ENCODE peak calls at places on chromosomes 11 and 22, in seven cellular contexts. One of them, this sample, is unnamed.
A peak's percentile ranks its signal among the peaks of the same experiment; 100 is the strongest.

GRCh38 chr11:36306888-36307287 is 10.8 kb downstream of the PRR5L start:
- DNase-seq in stomach: no peak
- DNase-seq in kidney: no peak
- DNase-seq in naive thymus-derived CD4-positive, alpha-beta T cell: no peak
- DNase-seq in endothelial cell of umbilical vein: no peak
- DNase-seq in adipocyte: peak; percentile 91
- DNase-seq in aorta: no peak
- DNase-seq in this sample: no peak

GRCh38 chr11:2522636-2523255 is 77.9 kb downstream of the KCNQ1 start:
- DNase-seq in stomach: peak; percentile 20
- DNase-seq in kidney: peak; percentile 57
- DNase-seq in naive thymus-derived CD4-positive, alpha-beta T cell: no peak
- DNase-seq in endothelial cell of umbilical vein: no peak
- DNase-seq in adipocyte: no peak
- DNase-seq in aorta: peak; percentile 37
- DNase-seq in this sample: peak; percentile 58

GRCh38 chr22:50530280-50530856 is 556 bp upstream of the TYMP start:
- DNase-seq in stomach: peak; percentile 91
- DNase-seq in kidney: no peak
- DNase-seq in naive thymus-derived CD4-positive, alpha-beta T cell: no peak
- DNase-seq in endothelial cell of umbilical vein: no peak
- DNase-seq in adipocyte: peak; percentile 73
- DNase-seq in aorta: peak; percentile 95
- DNase-seq in this sample: peak; percentile 97

GRCh38 chr11:1163911-1164735 is 6.4 kb downstream of the MUC5AC start:
- DNase-seq in stomach: peak; percentile 25
- DNase-seq in kidney: peak; percentile 62
- DNase-seq in naive thymus-derived CD4-positive, alpha-beta T cell: no peak
- DNase-seq in endothelial cell of umbilical vein: no peak
- DNase-seq in adipocyte: no peak
- DNase-seq in aorta: no peak
- DNase-seq in this sample: peak; percentile 68

GRCh38 chr22:32204856-32205722 is at the start of gene RFPL2:
- DNase-seq in stomach: no peak
- DNase-seq in kidney: no peak
- DNase-seq in naive thymus-derived CD4-positive, alpha-beta T cell: peak; percentile 36
- DNase-seq in endothelial cell of umbilical vein: peak; percentile 17
- DNase-seq in adipocyte: no peak
- DNase-seq in aorta: no peak
- DNase-seq in this sample: no peak

GRCh38 chr11:6755303-6755952 is 16.3 kb downstream of the OR2AG2 start:
- DNase-seq in stomach: peak; percentile 27
- DNase-seq in kidney: no peak
- DNase-seq in naive thymus-derived CD4-positive, alpha-beta T cell: peak; percentile 42
- DNase-seq in endothelial cell of umbilical vein: peak; percentile 58
- DNase-seq in adipocyte: peak; percentile 73
- DNase-seq in aorta: no peak
- DNase-seq in this sample: no peak

GRCh38 chr22:42644422-42645340 is 4.3 kb upstream of the ATP5MGL start:
- DNase-seq in stomach: peak; percentile 52
- DNase-seq in kidney: no peak
- DNase-seq in naive thymus-derived CD4-positive, alpha-beta T cell: no peak
- DNase-seq in endothelial cell of umbilical vein: peak; percentile 75
- DNase-seq in adipocyte: no peak
- DNase-seq in aorta: peak; percentile 78
- DNase-seq in this sample: no peak

GRCh38 chr22:46068908-46069481 is 81.3 kb upstream of the PPARA start:
- DNase-seq in stomach: peak; percentile 26
- DNase-seq in kidney: peak; percentile 65
- DNase-seq in naive thymus-derived CD4-positive, alpha-beta T cell: no peak
- DNase-seq in endothelial cell of umbilical vein: no peak
- DNase-seq in adipocyte: peak; percentile 75
- DNase-seq in aorta: peak; percentile 44
- DNase-seq in this sample: peak; percentile 71

GRCh38 chr11:8779732-8780131 is 97.1 kb downstream of the RPL27A start:
- DNase-seq in stomach: peak; percentile 10
- DNase-seq in kidney: no peak
- DNase-seq in naive thymus-derived CD4-positive, alpha-beta T cell: no peak
- DNase-seq in endothelial cell of umbilical vein: no peak
- DNase-seq in adipocyte: no peak
- DNase-seq in aorta: no peak
- DNase-seq in this sample: no peak

GRCh38 chr22:20090730-20091240 is 10.7 kb downstream of the DGCR8 start:
- DNase-seq in stomach: no peak
- DNase-seq in kidney: peak; percentile 25
- DNase-seq in naive thymus-derived CD4-positive, alpha-beta T cell: no peak
- DNase-seq in endothelial cell of umbilical vein: no peak
- DNase-seq in adipocyte: no peak
- DNase-seq in aorta: peak; percentile 21
- DNase-seq in this sample: peak; percentile 55

GRCh38 chr22:42623301-42623751 is 8.6 kb upstream of the POLDIP3 start:
- DNase-seq in stomach: peak; percentile 78
- DNase-seq in kidney: no peak
- DNase-seq in naive thymus-derived CD4-positive, alpha-beta T cell: no peak
- DNase-seq in endothelial cell of umbilical vein: no peak
- DNase-seq in adipocyte: no peak
- DNase-seq in aorta: no peak
- DNase-seq in this sample: peak; percentile 84

GRCh38 chr11:23021287-23021863 is 161.1 kb upstream of the CCDC179 start:
- DNase-seq in stomach: peak; percentile 34
- DNase-seq in kidney: no peak
- DNase-seq in naive thymus-derived CD4-positive, alpha-beta T cell: no peak
- DNase-seq in endothelial cell of umbilical vein: peak; percentile 33
- DNase-seq in adipocyte: peak; percentile 78
- DNase-seq in aorta: no peak
- DNase-seq in this sample: no peak

GRCh38 chr11:113796663-113797259 is 17.2 kb downstream of the CLDN25 start:
- DNase-seq in stomach: peak; percentile 37
- DNase-seq in kidney: no peak
- DNase-seq in naive thymus-derived CD4-positive, alpha-beta T cell: peak; percentile 24
- DNase-seq in endothelial cell of umbilical vein: peak; percentile 49
- DNase-seq in adipocyte: peak; percentile 68
- DNase-seq in aorta: no peak
- DNase-seq in this sample: no peak

GRCh38 chr11:66866420-66867010 is 9.7 kb downstream of the LRFN4 start:
- DNase-seq in stomach: no peak
- DNase-seq in kidney: no peak
- DNase-seq in naive thymus-derived CD4-positive, alpha-beta T cell: no peak
- DNase-seq in endothelial cell of umbilical vein: no peak
- DNase-seq in adipocyte: no peak
- DNase-seq in aorta: no peak
- DNase-seq in this sample: no peak

GRCh38 chr11:117833401-117833891 is 8.9 kb upstream of the FXYD2 start:
- DNase-seq in stomach: peak; percentile 75
- DNase-seq in kidney: peak; percentile 97
- DNase-seq in naive thymus-derived CD4-positive, alpha-beta T cell: no peak
- DNase-seq in endothelial cell of umbilical vein: no peak
- DNase-seq in adipocyte: no peak
- DNase-seq in aorta: no peak
- DNase-seq in this sample: peak; percentile 69

GRCh38 chr11:46724088-46724487 is 5.1 kb downstream of the F2 start:
- DNase-seq in stomach: no peak
- DNase-seq in kidney: no peak
- DNase-seq in naive thymus-derived CD4-positive, alpha-beta T cell: no peak
- DNase-seq in endothelial cell of umbilical vein: no peak
- DNase-seq in adipocyte: no peak
- DNase-seq in aorta: no peak
- DNase-seq in this sample: no peak

GRCh38 chr22:48605125-48605524 is 1222.5 kb downstream of the BRD1 start:
- DNase-seq in stomach: no peak
- DNase-seq in kidney: no peak
- DNase-seq in naive thymus-derived CD4-positive, alpha-beta T cell: no peak
- DNase-seq in endothelial cell of umbilical vein: no peak
- DNase-seq in adipocyte: no peak
- DNase-seq in aorta: no peak
- DNase-seq in this sample: no peak

GRCh38 chr22:48605856-48606255 is 1221.8 kb downstream of the BRD1 start:
- DNase-seq in stomach: no peak
- DNase-seq in kidney: no peak
- DNase-seq in naive thymus-derived CD4-positive, alpha-beta T cell: no peak
- DNase-seq in endothelial cell of umbilical vein: no peak
- DNase-seq in adipocyte: no peak
- DNase-seq in aorta: no peak
- DNase-seq in this sample: no peak

GRCh38 chr22:48609279-48609865 is 1218.3 kb downstream of the BRD1 start:
- DNase-seq in stomach: no peak
- DNase-seq in kidney: no peak
- DNase-seq in naive thymus-derived CD4-positive, alpha-beta T cell: no peak
- DNase-seq in endothelial cell of umbilical vein: no peak
- DNase-seq in adipocyte: no peak
- DNase-seq in aorta: no peak
- DNase-seq in this sample: no peak

GRCh38 chr22:48606684-48607307 is 1220.9 kb downstream of the BRD1 start:
- DNase-seq in stomach: no peak
- DNase-seq in kidney: no peak
- DNase-seq in naive thymus-derived CD4-positive, alpha-beta T cell: no peak
- DNase-seq in endothelial cell of umbilical vein: no peak
- DNase-seq in adipocyte: no peak
- DNase-seq in aorta: no peak
- DNase-seq in this sample: no peak

DNA sequence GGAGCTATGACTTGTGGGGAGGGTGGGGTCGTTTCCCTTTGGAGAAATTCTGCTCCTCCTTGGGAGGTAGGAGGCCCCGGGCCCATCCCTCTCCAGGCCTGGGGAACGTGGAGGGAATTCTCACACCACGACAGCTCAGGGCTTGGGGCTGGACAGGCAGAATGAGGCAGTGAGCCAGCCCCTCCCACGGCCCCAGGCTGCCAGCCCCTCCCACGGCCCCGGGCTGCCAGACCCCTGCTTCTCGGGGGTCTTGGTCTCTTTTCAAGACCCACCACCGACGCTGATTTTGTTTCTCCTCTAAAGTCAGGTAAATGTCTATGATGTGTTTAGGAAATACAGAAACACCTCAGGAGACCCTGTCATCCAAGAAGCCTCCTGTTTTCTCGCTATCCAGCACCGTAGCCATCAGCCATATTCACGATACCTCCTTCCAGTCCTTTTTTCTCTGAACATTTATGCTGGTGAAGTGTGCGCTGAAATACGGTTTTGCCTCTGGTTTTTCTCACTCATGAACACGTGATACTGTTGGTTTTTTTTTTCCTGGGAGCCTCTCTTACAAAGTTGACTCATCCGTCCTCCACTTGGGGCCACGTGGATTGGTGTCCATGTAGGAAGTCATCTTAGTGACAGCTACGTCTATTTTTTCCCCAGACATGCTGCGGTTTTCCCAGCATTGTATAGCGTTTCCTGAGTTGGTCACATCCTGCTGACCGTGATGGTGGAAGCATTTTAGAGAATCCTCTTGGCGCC is 1219.6 kb downstream of the BRD1 start:
- DNase-seq in stomach: no peak
- DNase-seq in kidney: no peak
- DNase-seq in naive thymus-derived CD4-positive, alpha-beta T cell: no peak
- DNase-seq in endothelial cell of umbilical vein: no peak
- DNase-seq in adipocyte: no peak
- DNase-seq in aorta: no peak
- DNase-seq in this sample: no peak
- H3K9me3 ChIP-seq in stomach: no peaks in the 10 kb centered on the region
- H3K9me3 ChIP-seq in kidney: no peaks in the 10 kb centered on the region
- H3K9me3 ChIP-seq in naive thymus-derived CD4-positive, alpha-beta T cell: no peaks in the 10 kb centered on the region
- H3K9me3 ChIP-seq in endothelial cell of umbilical vein: peaks cover 11% of the 10 kb centered on the region
- H3K9me3 ChIP-seq in adipocyte: no peaks in the 10 kb centered on the region
- H3K9me3 ChIP-seq in aorta: no peaks in the 10 kb centered on the region
- H3K9me3 ChIP-seq in this sample: peaks cover 5% of the 10 kb centered on the region

GRCh38 chr11:98365941-98366340 is 654.8 kb upstream of the CNTN5 start:
- DNase-seq in stomach: no peak
- DNase-seq in kidney: no peak
- DNase-seq in naive thymus-derived CD4-positive, alpha-beta T cell: no peak
- DNase-seq in endothelial cell of umbilical vein: no peak
- DNase-seq in adipocyte: no peak
- DNase-seq in aorta: no peak
- DNase-seq in this sample: no peak

GRCh38 chr11:98365185-98365584 is 655.6 kb upstream of the CNTN5 start:
- DNase-seq in stomach: no peak
- DNase-seq in kidney: no peak
- DNase-seq in naive thymus-derived CD4-positive, alpha-beta T cell: no peak
- DNase-seq in endothelial cell of umbilical vein: no peak
- DNase-seq in adipocyte: no peak
- DNase-seq in aorta: no peak
- DNase-seq in this sample: no peak
- H3K9me3 ChIP-seq in stomach: no peaks in the 10 kb centered on the region
- H3K9me3 ChIP-seq in kidney: no peaks in the 10 kb centered on the region
- H3K9me3 ChIP-seq in naive thymus-derived CD4-positive, alpha-beta T cell: no peaks in the 10 kb centered on the region
- H3K9me3 ChIP-seq in endothelial cell of umbilical vein: no peaks in the 10 kb centered on the region
- H3K9me3 ChIP-seq in adipocyte: no peaks in the 10 kb centered on the region
- H3K9me3 ChIP-seq in aorta: no peaks in the 10 kb centered on the region
- H3K9me3 ChIP-seq in this sample: no peaks in the 10 kb centered on the region

DNA sequence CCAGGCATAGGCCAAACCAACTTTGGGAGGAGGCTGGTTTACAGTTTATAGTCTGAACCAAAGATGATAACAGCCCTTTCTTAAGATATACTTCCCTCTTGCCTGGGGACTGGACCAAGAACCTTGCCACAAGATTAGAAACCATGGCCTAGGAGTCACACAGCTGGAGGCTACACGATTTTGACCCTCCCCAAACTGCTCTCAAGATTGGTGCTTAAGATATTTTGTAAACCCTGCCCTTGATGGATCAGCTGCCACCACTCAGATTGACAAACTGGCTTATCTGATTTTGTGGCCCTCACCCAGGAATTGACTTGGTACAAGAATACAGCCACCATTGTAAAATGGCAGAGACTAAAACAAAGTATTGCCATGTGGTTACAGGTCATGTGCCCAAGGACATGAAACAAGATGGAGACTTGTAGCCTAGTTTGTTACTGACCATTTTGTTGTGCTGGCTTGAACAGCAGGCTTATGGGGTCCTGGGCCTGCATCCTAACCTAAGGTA is 17.4 kb upstream of the EI24 start:
- DNase-seq in stomach: no peak
- DNase-seq in kidney: no peak
- DNase-seq in naive thymus-derived CD4-positive, alpha-beta T cell: no peak
- DNase-seq in endothelial cell of umbilical vein: no peak
- DNase-seq in adipocyte: no peak
- DNase-seq in aorta: no peak
- DNase-seq in this sample: no peak
- H3K9me3 ChIP-seq in stomach: peaks cover 14% of the 10 kb centered on the region
- H3K9me3 ChIP-seq in kidney: peaks cover 3% of the 10 kb centered on the region
- H3K9me3 ChIP-seq in naive thymus-derived CD4-positive, alpha-beta T cell: peaks cover 37% of the 10 kb centered on the region
- H3K9me3 ChIP-seq in endothelial cell of umbilical vein: peaks cover 4% of the 10 kb centered on the region
- H3K9me3 ChIP-seq in adipocyte: peaks cover 31% of the 10 kb centered on the region
- H3K9me3 ChIP-seq in aorta: peaks cover 12% of the 10 kb centered on the region
- H3K9me3 ChIP-seq in this sample: peaks cover 14% of the 10 kb centered on the region

DNA sequence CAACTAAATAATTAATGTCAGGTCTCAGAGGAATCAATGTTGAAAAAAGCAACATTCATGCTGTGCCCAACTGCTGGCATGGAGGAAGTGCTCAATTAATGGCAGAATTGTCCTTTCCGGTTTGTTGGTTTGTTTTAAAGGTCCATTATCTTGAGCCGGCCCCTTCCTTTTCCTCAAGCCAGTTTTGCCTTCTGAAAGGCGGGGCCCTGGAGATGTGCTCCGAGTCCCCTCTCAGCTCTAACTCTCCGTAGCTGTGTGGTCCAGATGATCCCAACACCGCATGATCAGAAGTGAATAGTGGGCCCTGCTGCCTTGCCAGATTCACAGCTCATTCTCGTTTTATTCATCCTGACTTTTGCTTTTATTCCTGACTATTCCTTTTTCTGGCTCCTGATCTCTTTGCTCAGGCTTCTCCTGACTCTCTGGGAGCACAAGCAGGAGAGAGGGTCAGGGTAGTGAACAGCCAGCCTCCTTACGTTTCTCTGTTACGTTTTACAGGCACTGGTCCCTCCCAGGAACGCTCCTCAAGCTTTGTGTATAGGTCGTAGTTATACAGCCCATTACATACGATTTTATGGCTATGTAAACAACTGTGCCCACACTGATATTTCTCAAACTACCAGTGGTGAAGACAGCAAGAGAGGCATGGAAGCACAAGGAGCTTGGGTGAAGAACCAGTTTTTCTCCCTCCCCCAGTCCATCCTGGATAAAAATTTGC is 265.9 kb downstream of the LARGE1 start:
- DNase-seq in stomach: no peak
- DNase-seq in kidney: no peak
- DNase-seq in naive thymus-derived CD4-positive, alpha-beta T cell: no peak
- DNase-seq in endothelial cell of umbilical vein: no peak
- DNase-seq in adipocyte: no peak
- DNase-seq in aorta: no peak
- DNase-seq in this sample: no peak
- H3K9me3 ChIP-seq in stomach: no peaks in the 10 kb centered on the region
- H3K9me3 ChIP-seq in kidney: no peaks in the 10 kb centered on the region
- H3K9me3 ChIP-seq in naive thymus-derived CD4-positive, alpha-beta T cell: peaks cover 6% of the 10 kb centered on the region
- H3K9me3 ChIP-seq in endothelial cell of umbilical vein: peaks cover 7% of the 10 kb centered on the region
- H3K9me3 ChIP-seq in adipocyte: no peaks in the 10 kb centered on the region
- H3K9me3 ChIP-seq in aorta: no peaks in the 10 kb centered on the region
- H3K9me3 ChIP-seq in this sample: peaks cover 6% of the 10 kb centered on the region

This sample was measured in spleen.